ENCODE peak calls at places on chromosome 5, in ten cellular contexts. One of them, this sample, is unnamed.

GRCh38 chr5:68087866-68088265 is 127.7 kb upstream of the PIK3R1 start:
- DNase-seq in K562: no peak
- DNase-seq in epithelial cell of esophagus: no peak
- DNase-seq in aorta: no peak
- DNase-seq in PC-9: no peak
- DNase-seq in A549: no peak
- DNase-seq in dorsolateral prefrontal cortex: no peak
- DNase-seq in left lung: no peak
- DNase-seq in fibroblast of mammary gland: peak
- DNase-seq in PC-3: no peak
- DNase-seq in this sample: no peak

GRCh38 chr5:5304361-5305035 is 118.0 kb upstream of the ICE1 start:
- DNase-seq in A549: no peak
- DNase-seq in left lung: no peak
- DNase-seq in dorsolateral prefrontal cortex: no peak
- DNase-seq in fibroblast of mammary gland: no peak
- DNase-seq in aorta: no peak
- DNase-seq in PC-3: no peak
- DNase-seq in K562: no peak
- DNase-seq in epithelial cell of esophagus: peak
- DNase-seq in PC-9: no peak
- DNase-seq in this sample: no peak

GRCh38 chr5:35781181-35781580 is 75.5 kb upstream of the IL7R start:
- DNase-seq in epithelial cell of esophagus: no peak
- DNase-seq in PC-9: no peak
- DNase-seq in PC-3: no peak
- DNase-seq in fibroblast of mammary gland: no peak
- DNase-seq in dorsolateral prefrontal cortex: no peak
- DNase-seq in left lung: no peak
- DNase-seq in A549: no peak
- DNase-seq in K562: no peak
- DNase-seq in aorta: no peak
- DNase-seq in this sample: no peak

GRCh38 chr5:85651744-85652143 is 966.0 kb upstream of the COX7C start:
- DNase-seq in epithelial cell of esophagus: no peak
- DNase-seq in fibroblast of mammary gland: no peak
- DNase-seq in K562: no peak
- DNase-seq in aorta: no peak
- DNase-seq in PC-3: no peak
- DNase-seq in dorsolateral prefrontal cortex: no peak
- DNase-seq in left lung: no peak
- DNase-seq in A549: no peak
- DNase-seq in PC-9: no peak
- DNase-seq in this sample: no peak

GRCh38 chr5:27639005-27639612 is 600.7 kb upstream of the CDH9 start:
- DNase-seq in PC-3: peak
- DNase-seq in fibroblast of mammary gland: no peak
- DNase-seq in left lung: no peak
- DNase-seq in PC-9: no peak
- DNase-seq in K562: no peak
- DNase-seq in aorta: no peak
- DNase-seq in A549: no peak
- DNase-seq in epithelial cell of esophagus: no peak
- DNase-seq in dorsolateral prefrontal cortex: no peak
- DNase-seq in this sample: no peak

GRCh38 chr5:93595420-93596136 is 12.6 kb downstream of the NR2F1 start:
- DNase-seq in dorsolateral prefrontal cortex: no peak
- DNase-seq in epithelial cell of esophagus: no peak
- DNase-seq in left lung: no peak
- DNase-seq in A549: no peak
- DNase-seq in PC-9: no peak
- DNase-seq in fibroblast of mammary gland: no peak
- DNase-seq in PC-3: no peak
- DNase-seq in K562: no peak
- DNase-seq in aorta: no peak
- DNase-seq in this sample: no peak

GRCh38 chr5:3285621-3286020 is 310.0 kb upstream of the IRX1 start:
- DNase-seq in fibroblast of mammary gland: no peak
- DNase-seq in epithelial cell of esophagus: no peak
- DNase-seq in PC-3: no peak
- DNase-seq in left lung: no peak
- DNase-seq in dorsolateral prefrontal cortex: no peak
- DNase-seq in A549: no peak
- DNase-seq in aorta: no peak
- DNase-seq in K562: no peak
- DNase-seq in PC-9: no peak
- DNase-seq in this sample: no peak

GRCh38 chr5:39231705-39232525 is 12.6 kb upstream of the FYB1 start:
- DNase-seq in epithelial cell of esophagus: peak
- DNase-seq in PC-9: peak
- DNase-seq in aorta: no peak
- DNase-seq in dorsolateral prefrontal cortex: no peak
- DNase-seq in fibroblast of mammary gland: peak
- DNase-seq in K562: no peak
- DNase-seq in A549: no peak
- DNase-seq in left lung: no peak
- DNase-seq in PC-3: peak
- DNase-seq in this sample: no peak

GRCh38 chr5:103375356-103375755 is 116.8 kb downstream of the MACIR start:
- DNase-seq in fibroblast of mammary gland: peak
- DNase-seq in epithelial cell of esophagus: peak
- DNase-seq in dorsolateral prefrontal cortex: no peak
- DNase-seq in K562: no peak
- DNase-seq in PC-3: peak
- DNase-seq in left lung: no peak
- DNase-seq in PC-9: no peak
- DNase-seq in aorta: no peak
- DNase-seq in A549: no peak
- DNase-seq in this sample: peak

GRCh38 chr5:147520450-147520849 is 10.6 kb upstream of the DPYSL3 start:
- DNase-seq in left lung: no peak
- DNase-seq in A549: no peak
- DNase-seq in aorta: no peak
- DNase-seq in PC-9: no peak
- DNase-seq in dorsolateral prefrontal cortex: no peak
- DNase-seq in PC-3: peak
- DNase-seq in epithelial cell of esophagus: peak
- DNase-seq in fibroblast of mammary gland: no peak
- DNase-seq in K562: no peak
- DNase-seq in this sample: no peak

GRCh38 chr5:126544087-126544740 is 50.8 kb downstream of the ALDH7A1 start:
- DNase-seq in A549: peak
- DNase-seq in K562: peak
- DNase-seq in left lung: no peak
- DNase-seq in aorta: no peak
- DNase-seq in PC-9: no peak
- DNase-seq in PC-3: peak
- DNase-seq in fibroblast of mammary gland: peak
- DNase-seq in epithelial cell of esophagus: peak
- DNase-seq in dorsolateral prefrontal cortex: no peak
- DNase-seq in this sample: no peak

GRCh38 chr5:38532165-38532669 is 24.2 kb downstream of the LIFR start:
- DNase-seq in PC-9: no peak
- DNase-seq in K562: no peak
- DNase-seq in fibroblast of mammary gland: no peak
- DNase-seq in left lung: no peak
- DNase-seq in dorsolateral prefrontal cortex: no peak
- DNase-seq in aorta: no peak
- DNase-seq in epithelial cell of esophagus: no peak
- DNase-seq in A549: no peak
- DNase-seq in PC-3: no peak
- DNase-seq in this sample: no peak

GRCh38 chr5:154860123-154860522 is 1.7 kb downstream of the CNOT8 start:
- DNase-seq in PC-9: peak
- DNase-seq in dorsolateral prefrontal cortex: no peak
- DNase-seq in fibroblast of mammary gland: peak
- DNase-seq in A549: no peak
- DNase-seq in K562: no peak
- DNase-seq in aorta: no peak
- DNase-seq in left lung: no peak
- DNase-seq in epithelial cell of esophagus: peak
- DNase-seq in PC-3: peak
- DNase-seq in this sample: peak

GRCh38 chr5:171521219-171521633 is 101.8 kb downstream of the FGF18 start:
- DNase-seq in A549: peak
- DNase-seq in epithelial cell of esophagus: peak
- DNase-seq in fibroblast of mammary gland: peak
- DNase-seq in K562: no peak
- DNase-seq in PC-9: peak
- DNase-seq in aorta: peak
- DNase-seq in left lung: no peak
- DNase-seq in dorsolateral prefrontal cortex: no peak
- DNase-seq in PC-3: peak
- DNase-seq in this sample: peak

GRCh38 chr5:153699035-153699434 is 208.6 kb downstream of the GRIA1 start:
- DNase-seq in A549: no peak
- DNase-seq in left lung: no peak
- DNase-seq in epithelial cell of esophagus: peak
- DNase-seq in PC-3: no peak
- DNase-seq in K562: no peak
- DNase-seq in dorsolateral prefrontal cortex: no peak
- DNase-seq in aorta: no peak
- DNase-seq in PC-9: no peak
- DNase-seq in fibroblast of mammary gland: peak
- DNase-seq in this sample: no peak

GRCh38 chr5:10511741-10512640 is 51.9 kb upstream of the ANKRD33B start:
- DNase-seq in dorsolateral prefrontal cortex: no peak
- DNase-seq in epithelial cell of esophagus: no peak
- DNase-seq in fibroblast of mammary gland: no peak
- DNase-seq in left lung: no peak
- DNase-seq in PC-3: no peak
- DNase-seq in K562: no peak
- DNase-seq in A549: no peak
- DNase-seq in aorta: peak
- DNase-seq in PC-9: no peak
- DNase-seq in this sample: no peak

GRCh38 chr5:140240987-140241706 is 61.8 kb downstream of the PFDN1 start:
- DNase-seq in PC-3: peak
- DNase-seq in dorsolateral prefrontal cortex: peak
- DNase-seq in epithelial cell of esophagus: peak
- DNase-seq in A549: peak
- DNase-seq in left lung: no peak
- DNase-seq in K562: peak
- DNase-seq in aorta: peak
- DNase-seq in PC-9: peak
- DNase-seq in fibroblast of mammary gland: peak
- DNase-seq in this sample: peak
- H3K4me3 ChIP-seq in PC-3: no peak
- H3K4me3 ChIP-seq in dorsolateral prefrontal cortex: no peak
- H3K4me3 ChIP-seq in epithelial cell of esophagus: no peak
- H3K4me3 ChIP-seq in A549: no peak
- H3K4me3 ChIP-seq in left lung: no peak
- H3K4me3 ChIP-seq in K562: no peak
- H3K4me3 ChIP-seq in aorta: no peak
- H3K4me3 ChIP-seq in PC-9: no peak
- H3K4me3 ChIP-seq in fibroblast of mammary gland: no peak
- H3K4me3 ChIP-seq in this sample: no peak

DNA sequence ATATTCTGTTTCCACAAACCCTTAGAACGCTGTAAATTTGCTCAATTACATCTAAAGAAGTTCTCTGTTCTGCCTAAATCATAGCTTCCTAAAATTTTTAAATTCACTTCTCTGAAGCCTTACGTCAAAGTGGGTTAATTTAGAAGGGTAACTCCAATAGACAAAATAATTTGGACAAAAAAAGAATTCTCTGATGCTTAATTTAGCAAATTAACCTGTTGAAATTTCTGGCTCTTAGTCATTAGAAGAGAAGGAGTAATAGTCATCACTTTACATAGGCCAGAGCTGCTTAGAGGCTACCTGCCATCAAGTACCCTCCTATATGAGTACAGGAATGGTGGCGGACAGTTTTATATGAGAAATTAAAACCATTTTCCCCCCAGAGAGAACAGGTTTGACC is 3.8 kb downstream of the ELL2 start:
- DNase-seq in K562: no peak
- DNase-seq in A549: no peak
- DNase-seq in aorta: no peak
- DNase-seq in left lung: no peak
- DNase-seq in dorsolateral prefrontal cortex: no peak
- DNase-seq in PC-9: no peak
- DNase-seq in PC-3: no peak
- DNase-seq in fibroblast of mammary gland: no peak
- DNase-seq in epithelial cell of esophagus: no peak
- DNase-seq in this sample: no peak
- H3K4me3 ChIP-seq in K562: no peak
- H3K4me3 ChIP-seq in A549: no peak
- H3K4me3 ChIP-seq in aorta: peak
- H3K4me3 ChIP-seq in left lung: peak
- H3K4me3 ChIP-seq in dorsolateral prefrontal cortex: peak
- H3K4me3 ChIP-seq in PC-9: no peak
- H3K4me3 ChIP-seq in PC-3: peak
- H3K4me3 ChIP-seq in fibroblast of mammary gland: no peak
- H3K4me3 ChIP-seq in epithelial cell of esophagus: peak
- H3K4me3 ChIP-seq in this sample: peak

GRCh38 chr5:149123211-149123610 is 18.1 kb upstream of the ABLIM3 start:
- DNase-seq in left lung: no peak
- DNase-seq in K562: no peak
- DNase-seq in A549: no peak
- DNase-seq in PC-9: no peak
- DNase-seq in fibroblast of mammary gland: no peak
- DNase-seq in PC-3: no peak
- DNase-seq in dorsolateral prefrontal cortex: no peak
- DNase-seq in aorta: no peak
- DNase-seq in epithelial cell of esophagus: no peak
- DNase-seq in this sample: no peak
- H3K4me3 ChIP-seq in left lung: no peak
- H3K4me3 ChIP-seq in K562: no peak
- H3K4me3 ChIP-seq in A549: no peak
- H3K4me3 ChIP-seq in PC-9: no peak
- H3K4me3 ChIP-seq in fibroblast of mammary gland: no peak
- H3K4me3 ChIP-seq in PC-3: no peak
- H3K4me3 ChIP-seq in dorsolateral prefrontal cortex: no peak
- H3K4me3 ChIP-seq in aorta: no peak
- H3K4me3 ChIP-seq in epithelial cell of esophagus: no peak
- H3K4me3 ChIP-seq in this sample: no peak

DNA sequence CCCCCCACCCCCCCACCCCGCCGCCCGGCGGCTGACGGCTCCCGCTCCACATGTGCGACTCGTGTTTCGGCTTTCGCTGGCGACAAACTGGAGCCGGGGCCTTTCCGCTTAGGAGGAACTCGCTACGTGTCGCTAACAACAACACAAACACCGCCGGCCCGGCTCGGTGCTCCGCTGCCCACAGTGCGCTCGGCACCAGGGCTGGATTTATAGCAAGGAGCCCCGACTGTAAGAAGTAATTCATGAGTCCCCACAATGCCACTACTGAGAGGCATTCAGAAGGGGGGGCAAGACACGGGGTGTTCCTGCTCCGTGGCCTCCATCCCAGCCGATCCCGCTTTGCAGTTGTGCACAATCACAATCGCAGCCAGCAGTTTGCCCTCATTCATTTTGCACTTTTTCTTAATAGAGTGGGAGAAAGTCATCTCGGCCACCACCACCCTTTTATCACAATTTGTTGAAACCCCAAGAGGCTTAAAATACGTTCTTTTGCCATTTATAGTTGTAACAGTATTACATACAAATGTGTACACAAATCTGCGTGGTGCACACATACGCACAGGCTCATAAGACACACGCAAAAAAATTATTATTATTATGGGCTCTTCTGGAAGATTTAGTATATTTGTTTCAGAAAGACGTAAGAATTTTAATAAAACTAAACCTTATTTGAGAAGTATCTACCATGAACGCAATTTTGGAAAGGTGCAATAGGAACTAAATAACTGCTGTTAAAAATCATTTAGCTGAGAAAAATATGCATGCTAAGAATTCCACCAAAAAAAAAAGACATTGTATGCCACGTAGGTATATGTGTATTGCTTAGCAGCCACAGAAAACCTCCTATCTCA is 48.1 kb downstream of the EBF1 start:
- DNase-seq in PC-9: no peak
- DNase-seq in PC-3: peak
- DNase-seq in dorsolateral prefrontal cortex: no peak
- DNase-seq in A549: no peak
- DNase-seq in epithelial cell of esophagus: peak
- DNase-seq in aorta: peak
- DNase-seq in K562: no peak
- DNase-seq in fibroblast of mammary gland: no peak
- DNase-seq in left lung: peak
- DNase-seq in this sample: no peak
- H3K4me3 ChIP-seq in PC-9: no peak
- H3K4me3 ChIP-seq in PC-3: peak
- H3K4me3 ChIP-seq in dorsolateral prefrontal cortex: peak
- H3K4me3 ChIP-seq in A549: no peak
- H3K4me3 ChIP-seq in epithelial cell of esophagus: no peak
- H3K4me3 ChIP-seq in aorta: peak
- H3K4me3 ChIP-seq in K562: no peak
- H3K4me3 ChIP-seq in fibroblast of mammary gland: peak
- H3K4me3 ChIP-seq in left lung: peak
- H3K4me3 ChIP-seq in this sample: peak